ENCODE peak calls at places on chromosomes 13 and 19, in seven cellular contexts. H is small intestine, K is thoracic aorta, D is aorta, O is upper lobe of right lung, C is neuronal stem cell, E is endodermal cell. Y is an unnamed sample.
A peak's percentile ranks its signal among the peaks of the same experiment; 100 is the strongest.

GRCh38 chr19:10009269-10009665 is 1.0 kb downstream of the COL5A3 start:
- DNase-seq in H (no peak), K (no peak), D (peak; percentile 68), O (peak; percentile 69), C (peak; percentile 70), E (peak; percentile 93), Y (no peak)

GRCh38 chr19:6042776-6043726 is 65.1 kb upstream of the RANBP3 start:
- DNase-seq in H (no peak), K (no peak), D (no peak), O (no peak), C (no peak), E (no peak), Y (no peak)

GRCh38 chr19:3671680-3672574 is 28.3 kb downstream of the PIP5K1C start:
- DNase-seq in H (no peak), K (no peak), D (no peak), O (no peak), C (no peak), E (peak; percentile 45), Y (no peak)

GRCh38 chr13:110546933-110547332 is 14.6 kb downstream of the RAB20 start:
- DNase-seq in H (peak; percentile 96), K (no peak), D (peak; percentile 90), O (peak; percentile 87), C (no peak), E (no peak), Y (peak; percentile 84)

GRCh38 chr13:61664821-61665705 is 249.4 kb upstream of the PCDH20 start:
- DNase-seq in H (peak; percentile 61), K (no peak), D (no peak), O (no peak), C (no peak), E (peak; percentile 60), Y (peak; percentile 49)

GRCh38 chr13:45521292-45521691 is 56.6 kb downstream of the COG3 start:
- DNase-seq in H (no peak), K (no peak), D (peak; percentile 62), O (no peak), C (no peak), E (no peak), Y (no peak)

GRCh38 chr13:106573279-106573831 is 5.4 kb upstream of the ARGLU1 start:
- DNase-seq in H (no peak), K (no peak), D (no peak), O (no peak), C (no peak), E (no peak), Y (no peak)

GRCh38 chr19:12884926-12885748 is 1.9 kb downstream of the KLF1 start:
- DNase-seq in H (peak; percentile 93), K (no peak), D (peak; percentile 84), O (peak; percentile 95), C (peak; percentile 42), E (peak; percentile 99), Y (peak; percentile 96)

GRCh38 chr13:44969858-44970484 is 19.3 kb downstream of the NUFIP1 start:
- DNase-seq in H (peak; percentile 62), K (no peak), D (no peak), O (no peak), C (peak; percentile 57), E (no peak), Y (no peak)

GRCh38 chr13:23500858-23501257 is 67.4 kb upstream of the SACS start:
- DNase-seq in H (no peak), K (no peak), D (no peak), O (no peak), C (no peak), E (no peak), Y (no peak)

GRCh38 chr13:37383066-37383465 is 215.5 kb downstream of the POSTN start:
- DNase-seq in H (no peak), K (no peak), D (no peak), O (no peak), C (no peak), E (no peak), Y (no peak)

GRCh38 chr19:3910105-3910504 is 22.8 kb upstream of the NMRK2 start:
- DNase-seq in H (no peak), K (no peak), D (no peak), O (no peak), C (no peak), E (no peak), Y (no peak)

GRCh38 chr13:48626077-48626449 is 27.7 kb upstream of the CYSLTR2 start:
- DNase-seq in H (no peak), K (no peak), D (no peak), O (no peak), C (no peak), E (no peak), Y (no peak)

GRCh38 chr13:83024226-83024625 is 858.0 kb downstream of the SLITRK1 start:
- DNase-seq in H (no peak), K (no peak), D (no peak), O (no peak), C (no peak), E (no peak), Y (no peak)

GRCh38 chr13:110398564-110399507 is 91.8 kb downstream of the COL4A2 start:
- DNase-seq in H (no peak), K (no peak), D (peak; percentile 28), O (no peak), C (no peak), E (no peak), Y (no peak)

GRCh38 chr13:99356216-99357089 is 49.3 kb upstream of the GPR183 start:
- DNase-seq in H (peak; percentile 84), K (no peak), D (no peak), O (no peak), C (no peak), E (no peak), Y (peak; percentile 86)

GRCh38 chr13:99352351-99353271 is 45.4 kb upstream of the GPR183 start:
- DNase-seq in H (no peak), K (no peak), D (no peak), O (no peak), C (no peak), E (peak; percentile 38), Y (no peak)

GRCh38 chr13:99353836-99354235 is 46.6 kb upstream of the GPR183 start:
- DNase-seq in H (no peak), K (no peak), D (no peak), O (no peak), C (no peak), E (peak; percentile 30), Y (no peak)

GRCh38 chr13:99355267-99356215 is 48.3 kb upstream of the GPR183 start:
- DNase-seq in H (no peak), K (no peak), D (no peak), O (no peak), C (no peak), E (peak; percentile 30), Y (no peak)

GRCh38 chr13:99354371-99354951 is 47.3 kb upstream of the GPR183 start:
- DNase-seq in H (no peak), K (no peak), D (no peak), O (no peak), C (no peak), E (no peak), Y (no peak)
- H3K36me3 ChIP-seq in H (peaks cover 12% of the 10 kb centered on the region), K (peaks cover 2% of the 10 kb centered on the region), D (no peaks in the 10 kb centered on the region), O (no peaks in the 10 kb centered on the region), C (peaks cover 4% of the 10 kb centered on the region), E (peaks cover 62% of the 10 kb centered on the region), Y (no peaks in the 10 kb centered on the region)

GRCh38 chr13:30832377-30832776 is 73.7 kb upstream of the MEDAG start:
- DNase-seq in H (peak; percentile 35), K (no peak), D (no peak), O (no peak), C (no peak), E (no peak), Y (no peak)

GRCh38 chr13:30831515-30831914 is 74.6 kb upstream of the MEDAG start:
- DNase-seq in H (no peak), K (no peak), D (no peak), O (no peak), C (no peak), E (no peak), Y (no peak)

GRCh38 chr13:30830638-30830965 is 75.5 kb upstream of the MEDAG start:
- DNase-seq in H (peak; percentile 22), K (no peak), D (no peak), O (no peak), C (no peak), E (no peak), Y (no peak)

GRCh38 chr13:30829145-30829544 is 76.9 kb upstream of the MEDAG start:
- DNase-seq in H (no peak), K (no peak), D (no peak), O (no peak), C (no peak), E (no peak), Y (no peak)

DNA sequence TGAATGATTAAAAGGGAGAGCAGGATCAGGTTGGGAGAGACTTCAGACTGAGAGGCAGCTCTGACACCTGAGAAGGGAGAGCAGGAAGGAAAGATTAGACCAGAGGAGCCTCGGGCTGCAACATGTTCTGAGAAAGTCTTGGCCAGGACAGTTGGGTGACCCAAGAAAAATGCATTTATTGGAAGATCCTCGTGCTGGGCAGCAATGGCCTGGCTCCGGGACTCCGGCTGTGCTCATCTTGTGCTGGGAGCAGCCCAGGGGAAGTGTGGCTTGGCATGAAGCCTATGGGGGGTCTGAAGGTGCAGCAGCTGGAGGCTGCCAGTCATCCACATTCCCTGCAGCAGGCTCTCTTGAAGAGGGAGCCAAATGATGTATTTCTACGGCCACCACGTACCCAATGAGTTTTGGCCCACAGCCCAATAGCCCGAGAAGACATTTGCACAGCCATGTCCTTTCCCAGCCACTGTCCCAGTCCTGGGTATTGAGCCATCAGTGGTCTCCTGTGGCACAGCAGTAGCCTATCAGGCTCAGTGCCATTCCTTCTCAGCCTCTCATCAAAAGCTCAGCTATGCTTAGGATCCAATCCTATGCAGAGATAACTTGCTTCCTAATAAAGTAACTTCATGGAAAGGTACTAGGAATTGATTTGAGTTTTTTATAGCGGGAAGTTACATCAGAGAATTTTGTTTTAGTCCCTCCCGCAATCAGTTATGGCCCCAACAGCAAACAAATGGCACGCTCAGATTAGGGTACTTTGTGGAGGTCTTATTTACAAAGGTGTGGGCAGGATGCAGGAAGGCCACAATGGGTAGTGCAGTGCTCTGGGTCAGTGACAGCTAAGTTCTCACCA is 76.1 kb upstream of the MEDAG start:
- DNase-seq in H (no peak), K (no peak), D (no peak), O (no peak), C (no peak), E (no peak), Y (no peak)
- H3K4me1 ChIP-seq in H (peaks cover 6% of the 10 kb centered on the region), K (no peaks in the 10 kb centered on the region), D (no peaks in the 10 kb centered on the region), O (no peaks in the 10 kb centered on the region), C (peaks cover 11% of the 10 kb centered on the region), E (peaks cover 21% of the 10 kb centered on the region), Y (no peaks in the 10 kb centered on the region)

GRCh38 chr19:2076481-2077082 is 19.5 kb downstream of the MOB3A start:
- DNase-seq in H (no peak), K (no peak), D (no peak), O (no peak), C (no peak), E (no peak), Y (peak; percentile 73)
- H3K36me3 ChIP-seq in H (peaks cover 17% of the 10 kb centered on the region), K (peaks cover 58% of the 10 kb centered on the region), D (no peaks in the 10 kb centered on the region), O (peaks cover 98% of the 10 kb centered on the region), C (peaks cover 34% of the 10 kb centered on the region), E (peaks cover 40% of the 10 kb centered on the region), Y (peaks cover 3% of the 10 kb centered on the region)

DNA sequence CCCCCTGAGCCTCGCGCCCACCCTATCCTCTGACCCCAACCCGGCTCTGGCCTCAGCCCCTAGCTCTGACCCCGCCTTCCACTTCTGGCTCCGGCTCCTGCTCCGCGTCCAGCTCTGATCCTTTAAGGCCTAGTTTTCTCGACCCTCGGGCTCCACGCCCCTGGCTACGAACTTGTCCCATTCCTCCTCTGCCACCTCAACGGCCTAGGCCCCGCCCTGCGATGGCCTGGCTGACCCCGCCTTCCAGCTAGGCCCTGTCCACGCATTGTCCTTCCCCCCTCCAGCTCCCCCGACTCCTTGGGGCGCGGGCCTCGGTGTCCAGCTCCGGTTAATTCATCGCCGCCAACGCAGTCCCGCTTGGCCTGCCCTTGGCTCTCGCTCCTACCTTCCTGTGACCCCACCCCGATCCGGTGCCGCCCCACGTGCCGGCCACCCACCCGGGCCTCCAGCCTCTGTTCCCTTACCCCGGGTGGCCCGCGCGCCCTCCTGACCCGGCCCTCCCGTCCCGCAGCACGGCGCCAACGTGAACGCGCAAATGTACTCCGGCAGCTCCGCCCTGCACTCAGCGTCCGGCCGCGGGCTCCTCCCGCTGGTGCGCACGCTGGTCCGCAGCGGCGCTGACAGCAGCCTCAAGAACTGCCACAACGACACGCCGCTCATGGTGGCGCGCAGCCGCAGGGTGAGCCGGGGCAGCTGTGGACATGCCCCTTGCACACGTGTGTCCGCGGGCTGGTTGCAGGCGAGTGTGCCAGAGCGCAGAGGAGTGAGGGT is 9.4 kb downstream of the BCL3 start:
- DNase-seq in H (no peak), K (no peak), D (peak; percentile 82), O (peak; percentile 85), C (peak; percentile 71), E (peak; percentile 90), Y (peak; percentile 87)
- H3K4me1 ChIP-seq in H (peaks cover 6% of the 10 kb centered on the region), K (peaks cover 38% of the 10 kb centered on the region), D (no peaks in the 10 kb centered on the region), O (peaks cover 40% of the 10 kb centered on the region), C (peaks cover 17% of the 10 kb centered on the region), E (peaks cover 4% of the 10 kb centered on the region), Y (peaks cover 56% of the 10 kb centered on the region)

Y was measured in spleen.